ENCODE peak calls at places on chromosomes 11 and 22, in eight cellular contexts. E, S, Y, M, K, B, P and J are unnamed samples. For H3K27me3, the result is how much of the 10 kb centered on the place peaks cover.

GRCh38 chr11:9253086-9253485 is 12.1 kb downstream of the DENND5A start:
- DNase-seq in E (no peak), S (no peak), Y (no peak), M (no peak), K (no peak), B (no peak), P (peak), J (no peak)

GRCh38 chr22:28112130-28112529 is 193.1 kb upstream of the PITPNB start:
- DNase-seq in E (no peak), S (no peak), Y (no peak), M (no peak), K (no peak), B (no peak), P (no peak), J (no peak)

GRCh38 chr11:34266090-34266912 is 91.5 kb downstream of the ABTB2 start:
- DNase-seq in E (no peak), S (peak), Y (peak), M (peak), K (no peak), B (no peak), P (peak), J (no peak)

GRCh38 chr22:23216331-23217170 is 36.2 kb downstream of the BCR start:
- DNase-seq in E (no peak), S (no peak), Y (no peak), M (no peak), K (peak), B (peak), P (no peak), J (peak)

GRCh38 chr11:70067591-70068341 is 10.4 kb upstream of the ANO1 start:
- DNase-seq in E (peak), S (no peak), Y (no peak), M (no peak), K (peak), B (no peak), P (no peak), J (no peak)

GRCh38 chr22:25125693-25126357 is 73.8 kb upstream of the CRYBB3 start:
- DNase-seq in E (no peak), S (no peak), Y (no peak), M (no peak), K (no peak), B (no peak), P (no peak), J (no peak)

GRCh38 chr11:65616575-65617001 is 1.0 kb downstream of the PCNX3 start:
- DNase-seq in E (no peak), S (no peak), Y (no peak), M (no peak), K (peak), B (no peak), P (no peak), J (no peak)

GRCh38 chr22:30948930-30949342 is 19.6 kb downstream of the MORC2 start:
- DNase-seq in E (no peak), S (no peak), Y (peak), M (no peak), K (no peak), B (no peak), P (peak), J (no peak)

GRCh38 chr11:85590848-85591483 is 36.2 kb downstream of the DLG2 start:
- DNase-seq in E (no peak), S (no peak), Y (peak), M (no peak), K (no peak), B (no peak), P (peak), J (peak)

GRCh38 chr11:35927730-35928129 is 16.1 kb upstream of the LDLRAD3 start:
- DNase-seq in E (no peak), S (no peak), Y (peak), M (no peak), K (peak), B (no peak), P (peak), J (no peak)

GRCh38 chr11:124760806-124761205 is 1.3 kb downstream of the ESAM start:
- DNase-seq in E (no peak), S (no peak), Y (no peak), M (no peak), K (no peak), B (no peak), P (no peak), J (no peak)
- H3K27me3 ChIP-seq in E (half or more), S (half or more), Y (under half), M (under half), K (half or more), B (under half), P (half or more), J (under half)

DNA sequence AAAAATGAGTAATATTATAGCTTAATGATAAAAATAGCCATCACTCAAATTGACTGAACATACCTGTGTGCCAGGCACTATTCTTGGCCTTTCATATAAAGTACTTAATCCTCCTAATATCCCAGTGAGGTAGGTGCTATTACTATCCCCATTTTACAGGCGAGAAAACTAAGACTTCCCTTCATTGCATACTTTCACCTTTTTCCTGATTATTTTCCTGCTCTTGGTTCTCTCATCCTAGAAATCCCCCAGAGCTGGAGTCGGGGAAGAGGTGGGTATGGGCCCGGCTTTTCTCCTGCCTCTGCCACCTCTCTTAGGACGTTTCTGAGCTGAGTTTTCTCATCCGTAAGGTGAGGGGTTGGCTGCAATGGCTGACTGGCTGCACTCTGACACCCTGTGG is 2.2 kb downstream of the NPTXR start:
- DNase-seq in E (no peak), S (no peak), Y (no peak), M (no peak), K (no peak), B (no peak), P (no peak), J (no peak)
- H3K27ac ChIP-seq in E (no peak), S (no peak), Y (no peak), M (no peak), K (no peak), B (no peak), P (no peak), J (no peak)

GRCh38 chr11:93290061-93290460 is 40.5 kb upstream of the DEUP1 start:
- DNase-seq in E (no peak), S (no peak), Y (no peak), M (no peak), K (no peak), B (no peak), P (no peak), J (no peak)

GRCh38 chr11:93287434-93287833 is 43.1 kb upstream of the DEUP1 start:
- DNase-seq in E (no peak), S (no peak), Y (no peak), M (no peak), K (no peak), B (no peak), P (no peak), J (no peak)

GRCh38 chr11:93288767-93289166 is 41.8 kb upstream of the DEUP1 start:
- DNase-seq in E (no peak), S (no peak), Y (no peak), M (no peak), K (no peak), B (no peak), P (no peak), J (no peak)

GRCh38 chr11:93288079-93288478 is 42.5 kb upstream of the DEUP1 start:
- DNase-seq in E (no peak), S (no peak), Y (no peak), M (no peak), K (no peak), B (no peak), P (no peak), J (no peak)

DNA sequence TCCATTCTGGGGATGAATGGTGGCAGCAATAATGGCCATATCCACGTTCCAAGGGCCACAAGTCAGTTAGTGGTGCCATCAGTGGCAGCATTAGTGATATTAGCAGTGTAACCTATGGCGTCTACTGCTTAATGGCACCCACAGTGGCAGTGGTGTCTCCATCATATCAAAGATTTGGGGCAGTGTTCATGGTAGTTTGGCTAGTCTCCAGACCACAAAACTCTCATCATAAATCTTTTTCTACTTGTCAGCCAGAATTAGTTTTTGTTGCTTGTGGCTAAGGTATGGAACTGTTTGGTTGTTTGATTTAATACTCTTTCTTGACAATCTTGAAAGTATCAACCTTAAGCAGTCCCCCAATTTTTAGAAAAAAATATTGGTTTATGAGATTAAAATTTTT is 45.1 kb upstream of the DEUP1 start:
- DNase-seq in E (no peak), S (no peak), Y (no peak), M (no peak), K (no peak), B (no peak), P (no peak), J (no peak)
- H3K27me3 ChIP-seq in E (under half), S (under half), Y (under half), M (under half), K (under half), B (under half), P (under half), J (under half)

DNA sequence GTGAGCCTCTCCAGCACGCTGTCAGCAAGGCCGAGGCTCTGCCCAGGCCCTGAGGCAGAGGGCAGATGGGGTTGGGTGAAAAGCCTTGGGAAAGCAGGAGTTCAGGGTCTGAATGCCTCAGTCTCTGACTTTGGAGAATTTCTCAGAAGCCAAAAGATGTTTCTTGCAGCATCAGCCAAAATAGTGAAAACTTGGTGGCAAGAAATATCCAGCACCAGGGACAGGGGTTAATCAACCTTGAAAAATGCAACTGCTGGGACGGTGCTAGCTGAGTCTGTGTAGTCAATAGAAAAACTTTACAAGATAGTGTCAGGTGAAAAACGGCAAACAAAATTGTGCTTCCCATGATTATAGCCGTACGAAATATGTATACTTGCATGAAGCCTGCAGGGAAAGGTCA is 1.4 kb upstream of the ABCC8 start:
- DNase-seq in E (no peak), S (no peak), Y (no peak), M (no peak), K (no peak), B (no peak), P (peak), J (no peak)
- H3K27ac ChIP-seq in E (no peak), S (no peak), Y (no peak), M (no peak), K (no peak), B (no peak), P (no peak), J (no peak)

DNA sequence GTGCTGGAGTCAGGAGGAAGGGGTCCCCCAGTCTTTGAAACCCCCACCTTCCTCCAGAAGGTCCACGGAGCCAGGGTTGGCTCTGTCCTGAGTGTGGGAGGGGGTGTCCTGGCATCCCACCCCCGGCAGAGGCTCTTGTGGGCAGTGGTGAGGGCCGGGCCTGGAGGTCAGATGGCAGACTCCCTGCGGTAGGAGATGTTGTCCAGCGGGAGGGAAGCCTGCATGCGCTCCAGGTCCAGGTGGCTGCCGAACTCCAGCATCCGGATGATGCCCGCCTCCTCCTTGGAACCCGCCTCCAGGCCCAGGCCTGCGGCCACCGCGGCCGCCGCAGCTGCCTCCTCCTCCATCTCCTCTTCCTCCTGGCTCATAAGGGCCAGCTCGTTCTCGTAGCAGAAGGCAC is 28.4 kb downstream of the KCNJ4 start:
- DNase-seq in E (no peak), S (no peak), Y (no peak), M (no peak), K (no peak), B (no peak), P (no peak), J (no peak)
- H3K27me3 ChIP-seq in E (under half), S (under half), Y (under half), M (under half), K (under half), B (under half), P (under half), J (under half)

DNA sequence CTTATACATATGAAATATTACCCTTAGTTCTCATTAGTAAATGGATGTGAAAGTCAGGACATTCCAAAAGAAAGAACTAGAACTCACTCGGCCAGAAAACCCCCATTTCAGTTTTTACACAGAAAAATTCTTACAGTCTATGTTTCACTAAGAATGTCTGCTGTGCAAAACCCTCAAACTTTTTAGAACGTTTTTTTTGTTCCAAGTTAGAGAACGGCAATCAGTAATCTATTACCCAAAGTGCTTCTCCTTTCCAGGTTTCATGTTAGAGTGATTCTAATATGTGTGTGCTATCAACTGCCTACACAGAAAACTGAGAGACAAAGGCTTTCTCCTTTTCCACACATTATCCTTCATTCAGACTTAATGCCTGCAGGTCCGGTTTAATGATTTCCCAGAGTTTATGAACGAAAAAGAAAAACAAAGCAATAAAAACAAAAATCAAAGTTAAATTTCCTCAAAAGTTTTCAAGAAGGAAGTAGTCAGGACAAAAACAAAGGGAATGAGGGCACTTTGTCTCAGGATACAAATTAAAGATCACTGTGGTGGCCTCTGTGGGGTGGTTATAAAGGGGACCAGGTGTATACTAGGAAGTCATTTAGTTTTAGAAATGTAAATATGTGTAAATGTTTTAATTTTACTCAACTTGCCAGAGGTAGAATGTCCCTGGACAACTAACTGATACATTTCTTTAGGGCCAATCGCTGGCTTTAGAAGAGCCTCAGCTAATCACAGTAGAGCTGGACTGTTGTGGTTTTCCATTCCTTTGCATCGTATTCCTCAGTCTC is 11.4 kb upstream of the SESN3 start:
- DNase-seq in E (no peak), S (no peak), Y (no peak), M (no peak), K (no peak), B (no peak), P (no peak), J (no peak)
- H3K27ac ChIP-seq in E (no peak), S (peak), Y (no peak), M (no peak), K (peak), B (no peak), P (no peak), J (no peak)

GRCh38 chr22:20156042-20156389 is 5.2 kb upstream of the CCDC188 start:
- DNase-seq in E (no peak), S (no peak), Y (no peak), M (no peak), K (no peak), B (no peak), P (no peak), J (no peak)
- H3K27me3 ChIP-seq in E (under half), S (under half), Y (under half), M (under half), K (under half), B (under half), P (under half), J (under half)